ENCODE peak calls at places on chromosomes 13 and 19, in six cellular contexts. Y, O, M, A, G and E are unnamed samples.

GRCh38 chr13:49366841-49367240 is 77.0 kb downstream of the CAB39L start:
- DNase-seq in Y (no peak), O (no peak), M (peak), A (no peak), G (no peak), E (no peak)

GRCh38 chr19:16571283-16571682 is 932 bp downstream of the SLC35E1 start:
- DNase-seq in Y (no peak), O (no peak), M (peak), A (no peak), G (no peak), E (no peak)

GRCh38 chr13:33571618-33572017 is 246.3 kb upstream of the RFC3 start:
- DNase-seq in Y (no peak), O (no peak), M (no peak), A (no peak), G (peak), E (no peak)

GRCh38 chr19:15641901-15642491 is 1.3 kb downstream of the CYP4F3 start:
- DNase-seq in Y (no peak), O (no peak), M (no peak), A (no peak), G (peak), E (no peak)

GRCh38 chr13:98484289-98485219 is 92.4 kb downstream of the STK24 start:
- DNase-seq in Y (peak), O (peak), M (peak), A (peak), G (peak), E (peak)

GRCh38 chr13:56110751-56111150 is 1030.0 kb upstream of the PRR20A start:
- DNase-seq in Y (no peak), O (no peak), M (no peak), A (no peak), G (no peak), E (peak)

GRCh38 chr19:3771906-3772450 is at the start of gene RAX2:
- DNase-seq in Y (no peak), O (no peak), M (no peak), A (no peak), G (no peak), E (no peak)

GRCh38 chr19:507286-508203 is at the start of gene TPGS1:
- DNase-seq in Y (peak), O (peak), M (peak), A (peak), G (peak), E (no peak)

GRCh38 chr13:27691207-27691606 is 69.5 kb downstream of the POLR1D start:
- DNase-seq in Y (no peak), O (no peak), M (no peak), A (no peak), G (no peak), E (no peak)

GRCh38 chr19:15673176-15673654 is 328 bp downstream of the CYP4F12 start:
- DNase-seq in Y (no peak), O (no peak), M (no peak), A (no peak), G (no peak), E (no peak)

GRCh38 chr13:93535256-93535655 is 308.6 kb downstream of the GPC6 start:
- DNase-seq in Y (no peak), O (no peak), M (peak), A (no peak), G (no peak), E (no peak)

GRCh38 chr19:2799273-2800020 is 14.1 kb downstream of the THOP1 start:
- DNase-seq in Y (no peak), O (no peak), M (no peak), A (no peak), G (no peak), E (no peak)

GRCh38 chr19:55165952-55166529 is 372 bp downstream of the DNAAF3 start:
- DNase-seq in Y (peak), O (no peak), M (peak), A (peak), G (peak), E (peak)

GRCh38 chr19:4361152-4362037 is 18.0 kb downstream of the MPND start:
- DNase-seq in Y (no peak), O (no peak), M (no peak), A (no peak), G (no peak), E (no peak)

GRCh38 chr13:99981115-99982020 is at the start of gene ZIC2:
- DNase-seq in Y (no peak), O (no peak), M (no peak), A (peak), G (peak), E (no peak)

GRCh38 chr13:33249066-33249465 is 36.5 kb downstream of the STARD13 start:
- DNase-seq in Y (no peak), O (no peak), M (peak), A (no peak), G (no peak), E (no peak)

GRCh38 chr19:11379857-11380350 is 4.2 kb downstream of the EPOR start:
- DNase-seq in Y (no peak), O (no peak), M (no peak), A (no peak), G (no peak), E (no peak)
- H3K4me3 ChIP-seq in Y (peak), O (no peak), M (no peak), A (no peak), G (peak), E (peak)

DNA sequence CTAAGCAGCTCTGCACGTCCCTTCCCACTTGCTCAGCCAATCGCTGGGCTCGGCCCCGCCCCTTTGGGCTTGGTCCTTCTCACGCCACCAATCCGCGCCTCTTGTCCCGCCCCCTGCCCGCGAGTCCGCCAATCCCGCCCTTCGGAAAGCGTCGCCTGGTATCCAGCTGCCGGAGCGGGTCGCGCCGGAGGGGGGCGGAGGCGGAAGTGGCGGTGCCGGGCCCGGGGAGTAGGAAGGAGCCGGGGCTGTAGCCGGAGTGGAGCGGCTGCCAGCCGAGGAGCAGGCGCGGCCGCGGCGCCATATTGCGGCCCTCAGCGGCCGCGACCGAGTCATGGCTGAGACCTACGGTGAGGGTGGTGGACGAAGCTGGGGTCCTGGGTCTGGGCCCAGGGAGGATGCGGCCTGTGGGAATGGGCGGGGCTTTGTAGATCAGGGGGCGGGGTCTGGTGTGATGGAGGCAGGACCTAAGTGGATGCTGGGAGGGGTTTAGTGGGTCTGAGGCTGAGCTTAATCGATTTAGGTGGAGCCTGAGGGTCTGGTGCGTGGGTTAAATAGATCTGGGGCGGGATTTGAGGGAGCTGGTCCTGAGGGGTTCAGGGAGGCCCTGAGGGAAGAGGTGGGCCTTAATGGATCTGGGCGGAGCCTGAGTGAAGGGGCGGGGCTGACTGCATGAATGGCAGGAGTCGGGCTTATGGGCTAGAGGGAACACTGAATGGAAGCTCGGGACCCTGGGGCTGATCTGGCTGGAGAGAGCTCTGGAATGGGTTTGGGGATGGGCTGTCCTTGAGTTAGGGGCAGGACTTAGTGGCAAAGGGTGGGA is at the start of gene RAB4B:
- DNase-seq in Y (peak), O (peak), M (peak), A (peak), G (peak), E (peak)
- TF ChIP-seq CTCF in Y (no peak), O (no peak), M (no peak), A (no peak), G (no peak), E (no peak)

DNA sequence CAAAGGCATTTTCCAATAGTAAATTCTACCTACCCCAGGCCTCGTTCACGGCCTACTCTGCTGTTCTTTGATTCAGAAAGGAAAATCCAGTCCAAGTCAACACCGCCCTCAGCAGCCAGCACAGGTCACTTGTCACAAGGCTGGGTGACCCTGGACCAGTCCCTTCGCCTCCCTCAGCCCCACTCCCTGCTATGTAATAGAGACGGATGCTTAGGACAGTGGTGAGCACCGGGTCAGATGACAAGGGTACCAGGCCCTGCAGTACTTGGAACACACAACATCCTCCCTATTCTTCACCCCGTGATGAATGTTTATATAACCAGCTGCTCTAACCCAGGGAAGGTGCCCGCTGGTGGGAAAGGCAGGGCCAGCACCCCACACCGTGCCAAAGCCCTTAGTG is 14.3 kb downstream of the LATS2 start:
- DNase-seq in Y (no peak), O (no peak), M (no peak), A (no peak), G (no peak), E (no peak)
- H3K4me3 ChIP-seq in Y (no peak), O (no peak), M (no peak), A (no peak), G (no peak), E (no peak)

GRCh38 chr13:44879452-44880058 is 109.7 kb downstream of the NUFIP1 start:
- DNase-seq in Y (no peak), O (no peak), M (peak), A (peak), G (peak), E (peak)
- TF ChIP-seq CTCF in Y (peak), O (no peak), M (peak), A (peak), G (peak), E (peak)

DNA sequence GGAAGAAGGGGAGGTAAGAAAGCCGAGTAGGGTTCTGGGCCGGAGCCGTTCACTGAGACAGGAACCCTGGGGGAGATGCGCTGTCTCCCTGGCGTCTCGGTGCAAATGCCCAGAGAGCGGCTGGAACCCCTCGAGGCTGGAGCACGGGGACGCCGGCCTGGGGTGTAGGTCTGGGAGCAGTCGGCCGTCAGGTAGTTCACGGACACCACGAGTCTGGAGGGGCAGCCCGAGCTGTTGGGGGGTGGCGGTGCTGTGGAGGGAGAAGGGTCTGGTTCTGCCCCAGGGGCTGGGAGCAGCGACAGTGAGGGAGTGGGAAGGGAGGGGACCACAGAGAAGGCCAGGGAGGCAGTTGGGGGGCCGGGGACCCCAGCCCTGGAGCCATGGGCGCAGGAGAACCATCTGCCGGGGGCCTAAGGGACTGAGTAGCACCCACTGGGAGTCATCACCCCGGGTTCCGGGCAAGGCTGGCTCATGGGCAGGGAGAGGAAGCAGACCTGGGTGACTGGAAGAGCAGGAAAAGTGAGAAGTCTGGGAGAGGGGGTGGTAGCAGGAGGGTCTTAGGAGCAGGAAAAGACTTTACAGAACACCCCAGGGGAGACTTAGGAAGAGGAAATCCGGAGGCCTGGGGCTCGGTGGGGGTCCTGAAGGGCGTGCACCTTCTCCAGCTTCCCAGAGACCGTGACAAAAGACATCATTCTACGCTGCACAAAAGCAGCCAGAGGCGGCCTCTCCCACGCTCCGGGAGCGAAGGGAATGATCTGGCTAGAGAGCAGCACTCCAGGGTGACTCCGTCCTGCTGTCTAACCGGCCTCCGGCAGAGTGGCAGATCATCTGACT is 173.1 kb upstream of the SOX1 start:
- DNase-seq in Y (no peak), O (no peak), M (no peak), A (no peak), G (no peak), E (no peak)
- H3K4me3 ChIP-seq in Y (peak), O (no peak), M (no peak), A (no peak), G (no peak), E (no peak)

GRCh38 chr19:50147462-50148423 is 15.3 kb downstream of the IZUMO2 start:
- DNase-seq in Y (peak), O (peak), M (peak), A (peak), G (peak), E (peak)
- TF ChIP-seq CTCF in Y (peak), O (peak), M (peak), A (peak), G (peak), E (peak)

GRCh38 chr19:19591133-19591825 is 27.2 kb downstream of the PBX4 start:
- DNase-seq in Y (no peak), O (peak), M (peak), A (peak), G (peak), E (peak)
- H3K4me3 ChIP-seq in Y (no peak), O (no peak), M (peak), A (peak), G (peak), E (no peak)

GRCh38 chr19:38666662-38667448 is 19.4 kb downstream of the ACTN4 start:
- DNase-seq in Y (peak), O (no peak), M (peak), A (no peak), G (peak), E (peak)
- TF ChIP-seq CTCF in Y (no peak), O (no peak), M (no peak), A (no peak), G (no peak), E (no peak)